ENCODE peak calls at places on chromosome 15, in four cellular contexts. O, B, X and W are unnamed samples.

GRCh38 chr15:83846847-83847246 is 192.9 kb downstream of the ADAMTSL3 start:
- DNase-seq in O (no peak), B (no peak), X (no peak), W (no peak)

GRCh38 chr15:31398677-31399260 is 72.1 kb downstream of the KLF13 start:
- DNase-seq in O (no peak), B (no peak), X (no peak), W (no peak)

GRCh38 chr15:77975332-77976119 is 102.0 kb downstream of the TBC1D2B start:
- DNase-seq in O (no peak), B (no peak), X (no peak), W (no peak)

GRCh38 chr15:61736792-61737191 is 323.5 kb downstream of the VPS13C start:
- DNase-seq in O (no peak), B (no peak), X (no peak), W (peak)

GRCh38 chr15:38991126-38991525 is 426.5 kb upstream of the RASGRP1 start:
- DNase-seq in O (no peak), B (peak), X (no peak), W (no peak)

GRCh38 chr15:32704343-32705076 is 13.3 kb upstream of the GREM1 start:
- DNase-seq in O (no peak), B (no peak), X (no peak), W (no peak)

GRCh38 chr15:84821501-84822021 is 4.4 kb downstream of the ALPK3 start:
- DNase-seq in O (no peak), B (peak), X (no peak), W (no peak)

GRCh38 chr15:78364233-78364632 is 24.1 kb downstream of the CRABP1 start:
- DNase-seq in O (no peak), B (no peak), X (no peak), W (no peak)

GRCh38 chr15:66657062-66658020 is 44.7 kb upstream of the SMAD6 start:
- DNase-seq in O (no peak), B (no peak), X (no peak), W (no peak)

GRCh38 chr15:71730277-71731144 is 79.8 kb upstream of the NR2E3 start:
- DNase-seq in O (peak), B (peak), X (no peak), W (peak)

GRCh38 chr15:80405970-80406369 is 1.8 kb downstream of the ARNT2 start:
- DNase-seq in O (no peak), B (no peak), X (no peak), W (no peak)

GRCh38 chr15:63050737-63051700 is 8.5 kb downstream of the TPM1 start:
- DNase-seq in O (no peak), B (peak), X (no peak), W (no peak)

GRCh38 chr15:90419202-90419601 is 31.2 kb downstream of the IQGAP1 start:
- DNase-seq in O (no peak), B (no peak), X (no peak), W (no peak)

GRCh38 chr15:32905481-32905880 is 187.7 kb downstream of the GREM1 start:
- DNase-seq in O (no peak), B (no peak), X (no peak), W (no peak)

GRCh38 chr15:47685141-47685870 is 32.0 kb upstream of the SEMA6D start:
- DNase-seq in O (no peak), B (no peak), X (no peak), W (no peak)

GRCh38 chr15:52013151-52013791 is 5.7 kb upstream of the MAPK6 start:
- DNase-seq in O (no peak), B (no peak), X (no peak), W (peak)

GRCh38 chr15:51286816-51287215 is 51.6 kb downstream of the CYP19A1 start:
- DNase-seq in O (no peak), B (no peak), X (no peak), W (no peak)

GRCh38 chr15:26729030-26729429 is 43.8 kb downstream of the GABRB3 start:
- DNase-seq in O (no peak), B (no peak), X (no peak), W (no peak)

GRCh38 chr15:73932381-73933191 is 6.3 kb downstream of the LOXL1 start:
- DNase-seq in O (no peak), B (peak), X (no peak), W (no peak)

GRCh38 chr15:73936181-73936580 is 9.9 kb downstream of the LOXL1 start:
- DNase-seq in O (no peak), B (no peak), X (no peak), W (no peak)

GRCh38 chr15:73935547-73935946 is 9.3 kb downstream of the LOXL1 start:
- DNase-seq in O (no peak), B (no peak), X (no peak), W (no peak)

GRCh38 chr15:73936588-73937312 is 10.5 kb downstream of the LOXL1 start:
- DNase-seq in O (no peak), B (no peak), X (no peak), W (no peak)

DNA sequence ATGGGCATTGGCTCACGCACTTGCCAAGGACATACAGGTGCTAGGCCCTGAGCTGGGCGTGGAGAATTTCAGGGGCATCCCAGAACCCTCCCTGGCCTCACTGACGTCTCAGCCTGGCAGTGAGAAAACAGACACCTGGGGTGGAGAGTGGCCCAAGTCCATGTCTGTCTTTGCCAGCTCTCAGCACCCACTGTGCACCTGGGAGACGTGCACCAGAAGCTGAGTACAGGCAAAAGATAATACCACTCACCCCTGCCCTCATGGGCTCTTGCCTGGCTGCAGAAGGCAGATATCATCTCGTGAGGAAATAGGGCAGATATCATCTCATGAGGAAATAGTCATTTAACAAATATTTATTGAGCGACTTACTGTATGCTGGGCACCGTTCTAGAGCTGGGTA is 8.0 kb downstream of the LOXL1 start:
- DNase-seq in O (no peak), B (no peak), X (no peak), W (no peak)
- TF ChIP-seq SPI1 in O (no peak), B (no peak), X (no peak), W (no peak)

GRCh38 chr15:98946301-98947255 is 61.0 kb downstream of the PGPEP1L start:
- DNase-seq in O (no peak), B (no peak), X (no peak), W (peak)
- TF ChIP-seq SPI1 in O (no peak), B (no peak), X (no peak), W (no peak)

GRCh38 chr15:70140543-70141375 is 43.0 kb upstream of the TLE3 start:
- DNase-seq in O (no peak), B (no peak), X (no peak), W (no peak)

GRCh38 chr15:70140031-70140542 is 42.4 kb upstream of the TLE3 start:
- DNase-seq in O (no peak), B (no peak), X (no peak), W (no peak)

GRCh38 chr15:70141376-70142071 is 43.8 kb upstream of the TLE3 start:
- DNase-seq in O (no peak), B (no peak), X (no peak), W (no peak)

GRCh38 chr15:70142072-70142321 is 44.3 kb upstream of the TLE3 start:
- DNase-seq in O (no peak), B (no peak), X (no peak), W (no peak)

GRCh38 chr15:70142322-70143191 is 44.8 kb upstream of the TLE3 start:
- DNase-seq in O (no peak), B (no peak), X (no peak), W (peak)
- TF ChIP-seq SPI1 in O (no peak), B (no peak), X (peak), W (no peak)

DNA sequence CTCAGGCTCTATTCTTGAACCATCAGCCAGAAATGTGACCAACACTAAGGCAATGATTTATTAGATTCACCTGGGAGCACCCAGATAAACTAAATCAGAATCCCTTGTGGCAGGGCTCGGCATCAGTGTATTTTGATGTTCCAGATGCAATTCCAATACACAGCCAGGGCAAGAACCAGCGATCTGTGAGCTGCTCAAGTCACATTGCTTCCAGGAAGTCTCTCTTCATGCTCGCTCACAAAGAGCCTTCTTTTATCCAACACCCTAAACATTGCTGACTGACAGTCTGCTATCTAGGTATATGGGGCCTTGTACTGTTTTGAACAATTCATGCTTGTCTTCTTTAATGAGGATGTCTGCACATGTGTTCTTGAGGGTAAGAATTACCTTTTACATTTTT is 40.9 kb upstream of the GOLGA8J start:
- DNase-seq in O (no peak), B (no peak), X (no peak), W (no peak)
- TF ChIP-seq SPI1 in O (no peak), B (no peak), X (no peak), W (no peak)

GRCh38 chr15:75235760-75236729 is 22.1 kb upstream of the GOLGA6C start:
- DNase-seq in O (peak), B (no peak), X (no peak), W (no peak)
- TF ChIP-seq SPI1 in O (no peak), B (no peak), X (no peak), W (no peak)

DNA sequence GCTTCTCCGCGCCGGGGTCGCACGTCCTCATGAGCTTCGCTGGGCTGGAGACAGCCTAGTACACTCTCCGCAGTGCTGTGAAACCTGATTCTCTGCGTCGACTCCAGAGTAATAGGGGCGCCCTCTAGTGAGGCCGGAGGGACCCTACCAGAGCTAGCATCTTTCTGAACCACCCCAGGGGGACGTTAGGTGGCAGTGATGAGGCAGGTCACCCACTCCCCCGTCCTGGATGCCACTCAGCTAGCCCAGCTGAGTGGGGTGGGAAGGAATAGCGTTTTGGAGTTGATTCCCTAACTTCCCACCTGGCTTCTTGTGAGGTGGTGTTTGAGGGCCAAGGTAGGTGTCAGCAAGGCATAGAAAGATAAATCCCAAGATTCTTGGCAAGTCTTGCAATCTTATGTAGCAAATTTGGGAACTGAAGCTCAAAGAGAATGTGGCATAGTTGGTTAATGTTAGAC is 4.0 kb downstream of the DUOXA2 start:
- DNase-seq in O (peak), B (peak), X (peak), W (peak)
- TF ChIP-seq SPI1 in O (no peak), B (no peak), X (no peak), W (no peak)